ENCODE peak calls at places on chromosomes 11 and 22, in four cellular contexts. X is right atrium auricular region; Q is CD8-positive, alpha-beta T cell; H is fibroblast of lung. A is an unnamed sample.

GRCh38 chr11:111909378-111909777 is 2.2 kb downstream of the CRYAB start:
- DNase-seq in X (no peak), Q (no peak), H (no peak), A (no peak)

GRCh38 chr11:94933225-94934130 is 39.9 kb downstream of the CWC15 start:
- DNase-seq in X (peak; percentile 71), Q (no peak), H (peak; percentile 92), A (peak; percentile 97)

GRCh38 chr11:62149986-62150886 is 26.4 kb downstream of the INCENP start:
- DNase-seq in X (no peak), Q (no peak), H (no peak), A (no peak)

GRCh38 chr11:122517403-122518379 is 137.8 kb upstream of the UBASH3B start:
- DNase-seq in X (no peak), Q (no peak), H (peak; percentile 19), A (no peak)

GRCh38 chr22:44639891-44640617 is 62.0 kb upstream of the PRR5 start:
- DNase-seq in X (no peak), Q (no peak), H (no peak), A (no peak)

GRCh38 chr11:65060913-65061408 is 2.6 kb upstream of the NAALADL1 start:
- DNase-seq in X (no peak), Q (no peak), H (peak; percentile 27), A (no peak)

GRCh38 chr22:28105396-28105795 is 186.3 kb upstream of the PITPNB start:
- DNase-seq in X (no peak), Q (no peak), H (no peak), A (no peak)

GRCh38 chr11:34358258-34358665 is 452 bp upstream of the ABTB2 start:
- DNase-seq in X (peak; percentile 66), Q (no peak), H (peak; percentile 61), A (no peak)

DNA sequence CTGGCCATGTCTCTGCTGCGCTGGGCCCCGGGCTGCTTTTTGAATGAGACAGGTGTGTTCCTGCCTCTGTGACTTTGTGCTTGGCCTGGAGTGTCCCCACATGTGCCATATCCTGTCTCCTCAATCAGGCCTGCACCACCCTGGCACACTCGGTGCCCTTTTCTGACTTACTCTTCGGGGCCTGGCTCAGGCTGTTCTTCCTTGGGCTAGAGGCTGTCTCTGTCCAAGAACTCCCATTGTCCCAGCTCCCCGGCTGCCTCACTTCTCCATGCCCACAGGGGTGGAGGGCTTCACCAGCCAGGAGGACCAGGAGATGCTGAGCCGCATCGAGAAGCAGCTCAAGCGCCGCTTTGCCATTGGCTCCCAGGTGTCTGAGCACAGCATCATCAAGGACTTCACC is 23.0 kb downstream of the MCM5 start:
- DNase-seq in X (no peak), Q (no peak), H (no peak), A (no peak)
- H3K27me3 ChIP-seq in X (no peaks in the 10 kb centered on the region), Q (no peaks in the 10 kb centered on the region), H (no peaks in the 10 kb centered on the region), A (no peaks in the 10 kb centered on the region)

GRCh38 chr22:41713004-41713403 is 13.7 kb downstream of the MEI1 start:
- DNase-seq in X (no peak), Q (no peak), H (no peak), A (no peak)

GRCh38 chr22:41709341-41709740 is 10.0 kb downstream of the MEI1 start:
- DNase-seq in X (no peak), Q (no peak), H (no peak), A (no peak)
- H3K27me3 ChIP-seq in X (no peaks in the 10 kb centered on the region), Q (no peaks in the 10 kb centered on the region), H (peaks cover 13% of the 10 kb centered on the region), A (peaks cover 3% of the 10 kb centered on the region)

GRCh38 chr22:39645532-39645931 is 75.0 kb downstream of the CACNA1I start:
- DNase-seq in X (no peak), Q (no peak), H (no peak), A (no peak)

GRCh38 chr22:39646614-39647210 is 76.2 kb downstream of the CACNA1I start:
- DNase-seq in X (no peak), Q (no peak), H (no peak), A (no peak)

GRCh38 chr22:39638958-39639357 is 68.4 kb downstream of the CACNA1I start:
- DNase-seq in X (no peak), Q (no peak), H (no peak), A (no peak)

GRCh38 chr22:39643311-39644083 is 72.9 kb downstream of the CACNA1I start:
- DNase-seq in X (no peak), Q (no peak), H (no peak), A (no peak)

GRCh38 chr22:39641660-39642059 is 71.1 kb downstream of the CACNA1I start:
- DNase-seq in X (no peak), Q (no peak), H (no peak), A (no peak)
- H3K27me3 ChIP-seq in X (no peaks in the 10 kb centered on the region), Q (no peaks in the 10 kb centered on the region), H (no peaks in the 10 kb centered on the region), A (peaks cover 2% of the 10 kb centered on the region)

DNA sequence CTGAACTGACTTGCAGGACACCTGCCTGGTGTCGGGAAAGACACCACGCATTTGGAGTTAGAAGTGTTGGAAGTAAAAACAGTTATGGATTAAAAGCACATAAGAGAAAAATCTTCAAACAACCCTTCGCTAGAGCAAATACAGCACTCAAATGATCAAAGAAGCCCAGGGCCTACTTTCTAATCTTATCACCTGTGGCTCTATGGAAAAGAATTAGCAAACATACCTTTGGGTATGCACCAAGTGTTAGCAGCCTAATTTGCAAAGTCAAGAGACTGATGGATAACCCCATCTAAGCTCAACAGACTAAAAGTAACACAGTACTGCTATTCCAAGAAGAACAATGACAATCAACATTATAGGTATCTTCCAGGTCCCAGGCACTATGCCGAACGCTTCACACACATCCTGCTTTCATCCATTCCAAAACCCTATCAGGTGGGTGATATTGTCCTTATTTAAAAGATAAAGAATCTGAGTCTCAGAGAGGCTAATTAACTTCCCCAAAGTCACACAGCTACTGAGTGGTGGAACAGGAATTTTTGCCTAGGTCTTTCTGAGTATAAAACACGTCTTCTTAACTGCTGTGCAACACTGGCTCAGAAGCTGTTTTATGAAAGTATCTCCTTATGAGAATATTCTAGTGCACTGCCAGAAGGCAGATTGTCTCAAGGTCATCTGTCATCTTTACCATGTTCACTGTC is 16.5 kb downstream of the SLC1A2 start:
- DNase-seq in X (no peak), Q (no peak), H (no peak), A (no peak)
- H3K27me3 ChIP-seq in X (no peaks in the 10 kb centered on the region), Q (no peaks in the 10 kb centered on the region), H (no peaks in the 10 kb centered on the region), A (no peaks in the 10 kb centered on the region)

GRCh38 chr22:32364210-32364609 is 6.5 kb downstream of the RFPL3 start:
- DNase-seq in X (no peak), Q (no peak), H (no peak), A (no peak)
- H3K27me3 ChIP-seq in X (no peaks in the 10 kb centered on the region), Q (no peaks in the 10 kb centered on the region), H (no peaks in the 10 kb centered on the region), A (peaks cover 3% of the 10 kb centered on the region)

DNA sequence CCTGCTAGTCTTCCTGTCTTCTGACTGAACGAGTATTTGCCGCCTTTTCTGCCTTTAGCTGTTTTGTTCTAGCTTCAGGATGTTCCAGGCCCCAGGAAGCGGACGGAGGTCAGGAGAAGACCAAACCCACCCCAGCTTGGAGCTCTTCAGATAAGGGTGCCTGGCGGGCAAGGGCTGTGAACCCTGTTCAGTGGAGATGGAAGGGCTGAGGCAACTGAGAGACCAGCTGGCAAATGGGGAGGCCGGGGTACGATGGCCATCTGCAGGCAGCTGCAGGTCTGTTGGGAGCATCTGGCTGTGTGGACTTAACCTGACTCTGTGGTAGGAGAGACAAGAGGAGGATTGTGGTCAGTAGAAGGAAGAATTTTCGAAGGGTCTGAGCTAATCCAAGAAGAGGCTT is 95.6 kb downstream of the CHST1 start:
- DNase-seq in X (no peak), Q (no peak), H (no peak), A (no peak)
- H3K27me3 ChIP-seq in X (no peaks in the 10 kb centered on the region), Q (no peaks in the 10 kb centered on the region), H (no peaks in the 10 kb centered on the region), A (no peaks in the 10 kb centered on the region)

GRCh38 chr22:19766506-19767426 is 6.2 kb downstream of the TBX1 start:
- DNase-seq in X (peak; percentile 62), Q (peak; percentile 24), H (no peak), A (no peak)

GRCh38 chr22:19767427-19768380 is 7.1 kb downstream of the TBX1 start:
- DNase-seq in X (no peak), Q (no peak), H (no peak), A (no peak)

GRCh38 chr22:19764636-19765476 is 4.3 kb downstream of the TBX1 start:
- DNase-seq in X (no peak), Q (no peak), H (no peak), A (no peak)

GRCh38 chr22:19765477-19766234 is 5.1 kb downstream of the TBX1 start:
- DNase-seq in X (no peak), Q (no peak), H (no peak), A (no peak)

DNA sequence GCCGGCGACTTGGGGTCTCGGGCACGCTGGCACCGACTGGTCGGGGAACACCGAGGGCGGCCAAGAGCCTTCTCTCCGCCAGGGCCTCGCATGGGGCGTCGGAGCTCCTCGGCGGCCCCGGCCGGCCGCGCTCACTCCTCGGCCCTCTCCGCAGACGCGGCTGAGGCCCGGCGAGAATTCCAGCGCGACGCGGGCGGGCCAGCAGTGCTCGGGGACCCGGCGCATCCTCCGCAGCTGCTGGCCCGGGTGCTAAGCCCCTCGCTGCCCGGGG is 5.6 kb downstream of the TBX1 start:
- DNase-seq in X (no peak), Q (no peak), H (no peak), A (no peak)
- H3K27me3 ChIP-seq in X (peaks cover 50% of the 10 kb centered on the region), Q (peaks cover 36% of the 10 kb centered on the region), H (peaks cover 72% of the 10 kb centered on the region), A (peaks cover 17% of the 10 kb centered on the region)

GRCh38 chr22:21736948-21737347 is 1.4 kb upstream of the YPEL1 start:
- DNase-seq in X (no peak), Q (no peak), H (no peak), A (no peak)
- H3K27me3 ChIP-seq in X (no peaks in the 10 kb centered on the region), Q (no peaks in the 10 kb centered on the region), H (peaks cover 2% of the 10 kb centered on the region), A (peaks cover 6% of the 10 kb centered on the region)

GRCh38 chr11:2867722-2868548 is 17.6 kb downstream of the CDKN1C start:
- DNase-seq in X (no peak), Q (no peak), H (no peak), A (no peak)
- H3K27me3 ChIP-seq in X (peaks cover 13% of the 10 kb centered on the region), Q (peaks cover 8% of the 10 kb centered on the region), H (peaks cover 20% of the 10 kb centered on the region), A (peaks cover 24% of the 10 kb centered on the region)

GRCh38 chr22:27086728-27087450 is 429.5 kb downstream of the MIAT start:
- DNase-seq in X (no peak), Q (no peak), H (no peak), A (no peak)

GRCh38 chr22:27089303-27089702 is 431.9 kb downstream of the MIAT start:
- DNase-seq in X (no peak), Q (no peak), H (no peak), A (no peak)

GRCh38 chr22:27084130-27084529 is 426.7 kb downstream of the MIAT start:
- DNase-seq in X (no peak), Q (no peak), H (no peak), A (no peak)

GRCh38 chr22:27088026-27088425 is 430.6 kb downstream of the MIAT start:
- DNase-seq in X (no peak), Q (no peak), H (peak; percentile 3), A (no peak)

GRCh38 chr22:27086080-27086479 is 428.7 kb downstream of the MIAT start:
- DNase-seq in X (no peak), Q (no peak), H (no peak), A (no peak)
- H3K27me3 ChIP-seq in X (no peaks in the 10 kb centered on the region), Q (no peaks in the 10 kb centered on the region), H (peaks cover 38% of the 10 kb centered on the region), A (peaks cover 12% of the 10 kb centered on the region)